ENCODE peak calls at places on chromosomes 5 and 9, in four cellular contexts. X is mammary epithelial cell, I is endothelial cell of umbilical vein, N is IMR-90. Y is an unnamed sample. For H3K4me1, the result is how much of the 10 kb centered on the place peaks cover.

GRCh38 chr5:114969482-114969881 is 200.2 kb downstream of the TRIM36 start:
- DNase-seq in X (no peak), I (no peak), N (no peak), Y (no peak)

GRCh38 chr5:154076240-154076922 is 37.6 kb downstream of the MFAP3 start:
- DNase-seq in X (no peak), I (no peak), N (no peak), Y (no peak)

GRCh38 chr9:128972956-128973355 is 25.5 kb downstream of the NUP188 start:
- DNase-seq in X (peak), I (peak), N (peak), Y (no peak)

GRCh38 chr5:19891658-19892057 is 96.3 kb downstream of the CDH18 start:
- DNase-seq in X (peak), I (no peak), N (peak), Y (no peak)

GRCh38 chr9:33081128-33081851 is 4.8 kb upstream of the SMU1 start:
- DNase-seq in X (peak), I (peak), N (peak), Y (peak)

GRCh38 chr5:68405784-68406183 is 190.2 kb downstream of the PIK3R1 start:
- DNase-seq in X (no peak), I (no peak), N (no peak), Y (no peak)

GRCh38 chr5:38404667-38405276 is 146.4 kb downstream of the EGFLAM start:
- DNase-seq in X (peak), I (no peak), N (no peak), Y (no peak)

GRCh38 chr5:22505891-22506290 is 347.3 kb downstream of the CDH12 start:
- DNase-seq in X (no peak), I (no peak), N (no peak), Y (no peak)

GRCh38 chr5:100595152-100595811 is 60.1 kb downstream of the FAM174A start:
- DNase-seq in X (peak), I (peak), N (peak), Y (peak)

GRCh38 chr5:56759521-56759920 is 55.8 kb upstream of the MAP3K1 start:
- DNase-seq in X (no peak), I (no peak), N (no peak), Y (no peak)

GRCh38 chr5:58071566-58071965 is 388.3 kb downstream of the PLK2 start:
- DNase-seq in X (no peak), I (no peak), N (no peak), Y (no peak)

GRCh38 chr5:59124983-59125960 is 542.4 kb downstream of the RAB3C start:
- DNase-seq in X (no peak), I (no peak), N (peak), Y (no peak)

GRCh38 chr5:78649220-78649700 is 688 bp upstream of the LHFPL2 start:
- DNase-seq in X (no peak), I (peak), N (no peak), Y (no peak)

GRCh38 chr9:136881691-136882108 is 4.6 kb upstream of the TRAF2 start:
- DNase-seq in X (peak), I (no peak), N (peak), Y (no peak)

GRCh38 chr5:57258052-57258451 is 84.2 kb downstream of the GPBP1 start:
- DNase-seq in X (no peak), I (no peak), N (no peak), Y (no peak)

GRCh38 chr5:96391921-96392320 is 41.1 kb downstream of the PCSK1 start:
- DNase-seq in X (no peak), I (peak), N (no peak), Y (no peak)

GRCh38 chr9:6413365-6414263 is 615 bp downstream of the UHRF2 start:
- DNase-seq in X (peak), I (no peak), N (no peak), Y (peak)

GRCh38 chr9:107644774-107645463 is 155.3 kb upstream of the KLF4 start:
- DNase-seq in X (no peak), I (peak), N (no peak), Y (no peak)

GRCh38 chr9:86230858-86231257 is 28.6 kb downstream of the C9orf153 start:
- DNase-seq in X (no peak), I (no peak), N (no peak), Y (no peak)

GRCh38 chr9:13902286-13902685 is 411.7 kb downstream of the NFIB start:
- DNase-seq in X (no peak), I (no peak), N (no peak), Y (no peak)

GRCh38 chr5:56607551-56607950 is 207.8 kb upstream of the MAP3K1 start:
- DNase-seq in X (peak), I (no peak), N (peak), Y (no peak)

GRCh38 chr9:106621299-106621920 is 241.6 kb upstream of the ZNF462 start:
- DNase-seq in X (no peak), I (no peak), N (no peak), Y (no peak)

GRCh38 chr5:40490464-40491083 is 189.1 kb upstream of the PTGER4 start:
- DNase-seq in X (no peak), I (no peak), N (no peak), Y (no peak)

GRCh38 chr5:158943057-158943456 is 156.7 kb downstream of the EBF1 start:
- DNase-seq in X (peak), I (no peak), N (peak), Y (no peak)

GRCh38 chr9:90726215-90726614 is 75.4 kb upstream of the SYK start:
- DNase-seq in X (no peak), I (no peak), N (no peak), Y (no peak)

GRCh38 chr5:33205070-33205469 is 235.7 kb upstream of the TARS1 start:
- DNase-seq in X (no peak), I (no peak), N (no peak), Y (no peak)

DNA sequence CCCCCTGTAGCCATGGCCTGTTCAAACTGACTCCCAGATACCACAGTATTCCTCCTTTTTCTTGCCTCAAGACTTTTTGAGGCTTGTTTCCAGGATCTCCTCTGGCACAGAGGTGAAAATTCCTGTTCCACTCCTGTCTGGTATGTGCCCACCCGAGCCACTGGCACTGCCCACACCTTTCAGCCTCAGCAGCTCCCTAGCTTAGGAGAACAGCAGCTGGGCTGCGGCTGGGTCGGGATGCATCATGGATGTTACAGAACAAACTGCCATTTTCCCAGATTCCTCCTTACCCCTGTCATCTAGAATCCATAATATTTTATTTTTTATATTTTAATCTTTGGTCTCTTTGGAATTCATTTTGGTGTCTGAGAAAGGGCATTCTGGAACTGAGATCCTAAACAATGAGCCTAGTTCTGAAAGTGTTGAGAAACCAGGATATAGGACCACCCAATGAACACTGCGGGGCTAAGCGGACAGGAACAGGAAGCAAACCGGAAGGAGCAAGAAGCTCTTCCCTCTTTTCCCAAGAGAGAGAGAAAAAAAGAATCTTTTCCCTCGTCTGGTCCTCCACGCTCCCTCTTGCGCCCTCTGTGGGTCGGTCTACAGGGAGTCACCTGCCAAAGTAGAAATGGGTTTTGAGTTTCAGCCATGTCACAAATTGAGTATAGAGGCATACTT is 12.5 kb downstream of the OR2S2 start:
- DNase-seq in X (peak), I (peak), N (peak), Y (peak)
- H3K9ac ChIP-seq in X (no peak), I (no peak), N (no peak), Y (no peak)

DNA sequence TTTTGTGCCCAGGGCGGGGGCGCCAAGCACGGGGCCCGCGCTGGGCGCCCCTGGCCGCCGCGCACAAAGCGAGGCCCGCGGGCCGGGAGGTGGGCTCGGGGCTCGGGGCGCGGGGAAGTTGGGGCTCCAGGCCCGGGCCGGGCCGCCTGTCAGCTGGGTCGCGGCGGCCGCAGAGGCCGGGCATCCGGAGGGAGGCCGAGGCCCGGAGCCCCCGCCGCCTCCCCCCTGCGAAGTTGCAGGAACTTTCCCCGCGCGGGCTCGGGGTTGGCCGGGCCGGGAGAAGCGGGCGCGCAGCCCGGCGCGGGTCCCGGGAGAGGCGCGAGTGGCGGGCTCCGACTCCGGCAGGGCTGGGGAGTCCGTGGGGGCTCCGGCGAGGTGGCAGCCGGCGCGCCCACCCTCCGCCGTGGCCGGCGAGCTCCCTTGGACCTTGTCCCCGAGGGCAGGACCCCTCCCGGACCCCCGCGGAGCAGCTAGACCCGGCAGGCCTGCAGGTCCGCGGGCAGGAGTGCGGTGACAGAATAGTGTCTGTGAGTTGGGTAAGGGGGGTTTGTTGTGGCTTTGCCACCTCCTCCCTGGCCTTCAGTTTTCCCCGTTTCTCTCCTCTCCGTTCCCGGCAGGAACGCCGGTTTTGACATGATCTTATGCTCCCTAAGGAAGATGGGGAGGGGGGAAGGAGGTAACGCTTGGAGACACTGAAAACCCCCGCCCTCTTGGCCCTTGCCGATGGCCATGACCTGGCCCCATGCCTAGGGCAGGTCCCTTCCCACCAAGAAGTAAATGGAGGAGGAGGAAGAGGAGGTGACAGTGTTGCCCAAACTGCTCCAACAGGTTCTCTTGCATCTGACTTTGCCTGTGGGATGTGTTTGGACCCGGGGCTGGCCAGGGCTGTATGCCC is 908 bp downstream of the PHF2 start:
- DNase-seq in X (peak), I (peak), N (no peak), Y (peak)
- H3K4me1 ChIP-seq in X (under half), I (under half), N (under half), Y (under half)

GRCh38 chr9:17011870-17012269 is 123.0 kb upstream of the CNTLN start:
- DNase-seq in X (no peak), I (no peak), N (no peak), Y (no peak)

GRCh38 chr9:17004500-17004899 is 130.3 kb upstream of the CNTLN start:
- DNase-seq in X (no peak), I (no peak), N (peak), Y (no peak)

GRCh38 chr9:17013010-17013409 is 121.8 kb upstream of the CNTLN start:
- DNase-seq in X (peak), I (no peak), N (no peak), Y (no peak)

GRCh38 chr9:17005085-17005484 is 129.8 kb upstream of the CNTLN start:
- DNase-seq in X (no peak), I (peak), N (peak), Y (no peak)

DNA sequence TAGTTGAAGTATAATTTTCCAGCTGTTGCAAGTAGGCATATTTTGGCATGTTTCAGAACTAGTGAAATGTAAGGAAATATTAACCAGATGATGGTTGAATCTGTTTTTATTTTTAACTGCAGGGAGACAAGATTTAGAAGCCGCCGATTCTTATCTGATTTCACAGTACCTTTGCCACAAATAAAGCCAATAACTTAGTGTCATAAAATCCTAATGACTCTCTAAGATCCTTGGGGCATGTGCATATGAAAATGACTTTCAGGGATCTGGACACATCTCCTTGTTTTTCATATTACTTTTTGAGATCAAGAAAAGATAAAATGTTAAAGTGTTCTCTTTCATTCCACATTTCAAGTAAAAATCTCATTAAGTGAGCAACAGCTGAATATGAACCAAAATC is 125.8 kb upstream of the CNTLN start:
- DNase-seq in X (no peak), I (no peak), N (no peak), Y (no peak)
- H3K9ac ChIP-seq in X (no peak), I (no peak), N (no peak), Y (no peak)

GRCh38 chr5:164186550-164186949 is 681.1 kb downstream of the MAT2B start:
- DNase-seq in X (no peak), I (no peak), N (no peak), Y (no peak)
- H3K4me1 ChIP-seq in X (under half), I (under half), N (under half), Y (under half)

GRCh38 chr5:156477196-156477595 is 150.2 kb downstream of the SGCD start:
- DNase-seq in X (no peak), I (no peak), N (peak), Y (no peak)

GRCh38 chr5:156474251-156474650 is 147.3 kb downstream of the SGCD start:
- DNase-seq in X (no peak), I (no peak), N (peak), Y (no peak)

GRCh38 chr5:156476704-156477103 is 149.7 kb downstream of the SGCD start:
- DNase-seq in X (no peak), I (no peak), N (no peak), Y (no peak)

GRCh38 chr5:156475182-156475830 is 148.3 kb downstream of the SGCD start:
- DNase-seq in X (no peak), I (no peak), N (peak), Y (no peak)

DNA sequence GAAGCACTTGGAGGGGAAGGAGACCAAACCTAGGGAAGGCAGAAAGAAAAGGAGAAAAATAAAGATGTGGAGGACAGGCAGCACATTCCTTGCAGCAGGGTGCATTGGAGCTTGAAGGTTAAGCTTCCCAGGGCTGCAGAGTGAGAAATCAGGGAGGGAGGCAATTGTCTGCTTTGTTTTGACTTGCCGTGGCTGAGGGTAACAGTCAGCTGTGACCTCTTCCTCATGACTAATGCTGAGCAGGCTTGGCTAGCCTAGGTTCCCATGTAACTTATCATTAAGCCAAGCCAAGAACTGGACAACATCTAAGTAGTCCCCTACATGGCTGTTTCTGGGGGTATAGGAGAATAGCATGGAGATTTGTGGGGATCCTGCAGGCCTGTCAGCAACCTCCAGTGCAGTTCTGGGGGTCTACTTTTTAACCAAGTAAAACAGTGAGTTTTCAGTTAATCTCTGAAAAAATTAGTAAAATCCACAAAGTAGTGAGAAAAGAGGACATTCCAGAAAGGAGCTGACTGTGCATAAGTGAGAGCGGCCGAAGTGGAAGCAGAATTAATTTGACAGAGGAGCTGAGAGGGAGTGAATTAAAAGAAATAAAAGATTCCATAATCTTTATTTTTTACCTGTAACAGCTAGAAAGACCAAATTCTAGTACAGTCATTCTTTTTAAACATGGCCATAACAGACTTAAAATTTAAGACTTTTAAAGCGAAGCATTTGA is 149.0 kb downstream of the SGCD start:
- DNase-seq in X (peak), I (no peak), N (peak), Y (no peak)
- H3K9ac ChIP-seq in X (no peak), I (no peak), N (no peak), Y (no peak)

DNA sequence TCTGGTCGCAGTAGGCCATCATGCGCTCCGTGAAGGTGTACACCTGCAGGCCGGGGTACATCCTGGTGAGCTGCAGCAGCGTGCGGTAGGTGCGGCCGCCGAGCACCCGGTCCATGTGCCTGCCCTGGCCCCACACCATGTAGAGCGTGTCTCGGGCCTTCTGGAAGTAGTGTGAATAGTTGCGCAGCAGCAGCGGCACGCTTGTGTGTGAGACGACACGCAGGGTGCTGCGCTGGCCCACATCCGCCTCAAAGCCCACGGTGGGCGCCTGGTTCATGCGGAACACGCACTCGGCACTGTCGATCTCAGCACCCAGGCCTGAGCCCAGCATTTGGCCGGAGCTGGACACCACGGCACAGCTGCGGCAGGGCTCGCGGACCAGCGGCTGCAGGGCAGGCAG is 4.5 kb downstream of the ST6GALNAC4 start:
- DNase-seq in X (no peak), I (no peak), N (no peak), Y (no peak)
- H3K4me1 ChIP-seq in X (under half), I (under half), N (under half), Y (under half)